ENCODE peak calls at places on chromosomes 4 and X, in eight cellular contexts. N is neural progenitor cell, C is K562, D is HCT116, O is MM.1S, I is GM23248, V is HepG2, L is endothelial cell of umbilical vein. S is an unnamed sample.

GRCh38 chrX:149312936-149313432 is 192.1 kb downstream of the IDS start:
- DNase-seq in N (no peak), C (no peak), V (no peak), D (no peak), L (no peak), O (no peak), I (peak), S (no peak)

GRCh38 chr4:76420901-76421581 is at the start of gene CCDC158:
- DNase-seq in V (no peak), O (no peak), N (no peak), D (no peak), I (peak), L (no peak), C (no peak), S (peak)

GRCh38 chrX:113935516-113935915 is 648.4 kb upstream of the HTR2C start:
- DNase-seq in O (no peak), D (no peak), V (no peak), N (no peak), L (no peak), I (no peak), C (no peak), S (no peak)

GRCh38 chr4:24888945-24889344 is 23.9 kb downstream of the CCDC149 start:
- DNase-seq in D (no peak), C (no peak), O (no peak), N (no peak), I (no peak), V (no peak), L (no peak), S (no peak)

GRCh38 chrX:1323315-1323714 is 13.3 kb upstream of the IL3RA start:
- DNase-seq in I (peak), L (peak), D (peak), V (peak), N (peak), O (peak), C (peak), S (no peak)

GRCh38 chr4:4762300-4762699 is 97.2 kb upstream of the MSX1 start:
- DNase-seq in O (no peak), V (no peak), C (no peak), L (no peak), N (no peak), I (no peak), D (no peak), S (no peak)

GRCh38 chr4:47642985-47643745 is 158.1 kb downstream of the ATP10D start:
- DNase-seq in I (no peak), L (no peak), N (peak), D (no peak), O (no peak), C (no peak), V (no peak), S (peak)

GRCh38 chr4:179536694-179537093 is 2094.5 kb upstream of the AGA start:
- DNase-seq in N (no peak), D (no peak), O (no peak), I (no peak), C (no peak), L (no peak), V (no peak), S (no peak)

GRCh38 chr4:101229116-101229515 is 118.2 kb downstream of the PPP3CA start:
- DNase-seq in L (no peak), O (no peak), C (no peak), N (no peak), D (no peak), V (no peak), I (peak), S (peak)

GRCh38 chr4:116925900-116926457 is 159.4 kb downstream of the TRAM1L1 start:
- DNase-seq in L (no peak), N (peak), I (no peak), C (no peak), V (no peak), D (no peak), O (no peak), S (no peak)

GRCh38 chrX:119075271-119075670 is 2.5 kb downstream of the CT47C1 start:
- DNase-seq in V (no peak), O (no peak), L (no peak), I (no peak), C (no peak), N (no peak), D (no peak), S (no peak)

GRCh38 chr4:154908168-154908567 is 127.1 kb downstream of the RBM46 start:
- DNase-seq in O (no peak), N (no peak), L (no peak), D (no peak), V (no peak), I (peak), C (no peak), S (peak)

GRCh38 chr4:10109995-10110670 is 6.5 kb downstream of the WDR1 start:
- DNase-seq in C (no peak), L (no peak), O (no peak), I (no peak), D (no peak), N (no peak), V (no peak), S (no peak)

GRCh38 chr4:65416875-65417274 is 253.4 kb downstream of the EPHA5 start:
- DNase-seq in V (no peak), O (no peak), D (no peak), L (peak), I (no peak), C (no peak), N (peak), S (no peak)

GRCh38 chrX:66030505-66031317 is 9.2 kb downstream of the VSIG4 start:
- DNase-seq in V (peak), L (peak), I (peak), N (peak), O (no peak), D (peak), C (peak), S (no peak)

GRCh38 chr4:56372774-56373173 is 14.5 kb downstream of the AASDH start:
- DNase-seq in I (peak), C (no peak), L (no peak), O (no peak), N (no peak), D (no peak), V (no peak), S (no peak)

GRCh38 chrX:24405959-24406358 is 45.5 kb downstream of the SUPT20HL1 start:
- DNase-seq in V (no peak), C (no peak), I (no peak), O (no peak), L (no peak), N (no peak), D (no peak), S (no peak)

GRCh38 chr4:181877329-181877848 is 365.8 kb upstream of the TENM3 start:
- DNase-seq in I (no peak), D (no peak), V (no peak), L (no peak), O (no peak), C (no peak), N (no peak), S (peak)

GRCh38 chrX:54208531-54208930 is 25.5 kb upstream of the FAM120C start:
- DNase-seq in D (no peak), O (no peak), N (no peak), C (no peak), L (no peak), I (peak), V (no peak), S (peak)

GRCh38 chr4:112348488-112349158 is 51.5 kb downstream of the ALPK1 start:
- DNase-seq in L (peak), V (peak), C (peak), O (no peak), I (peak), N (peak), D (peak), S (peak)

GRCh38 chrX:33336783-33337182 is 125.4 kb upstream of the DMD start:
- DNase-seq in V (peak), N (peak), D (no peak), I (peak), L (peak), C (no peak), O (no peak), S (no peak)

GRCh38 chr4:53653484-53654053 is 62.3 kb upstream of the LNX1 start:
- DNase-seq in O (no peak), L (peak), N (peak), C (no peak), D (no peak), I (peak), V (no peak), S (peak)

GRCh38 chr4:106717094-106717493 is 319.0 kb downstream of the DKK2 start:
- DNase-seq in V (no peak), N (no peak), L (no peak), D (no peak), I (peak), C (no peak), O (no peak), S (no peak)

GRCh38 chrX:107448625-107449468 is 605 bp upstream of the FRMPD3 start:
- DNase-seq in C (no peak), I (peak), L (no peak), O (peak), N (peak), V (no peak), D (no peak), S (no peak)

GRCh38 chr4:125432078-125432477 is 117.3 kb downstream of the FAT4 start:
- DNase-seq in D (peak), I (peak), C (no peak), L (no peak), O (no peak), N (peak), V (peak), S (peak)

GRCh38 chr4:4990857-4991540 is 28.3 kb downstream of the CYTL1 start:
- DNase-seq in C (peak), N (no peak), I (peak), L (no peak), O (no peak), V (no peak), D (peak), S (peak)

DNA sequence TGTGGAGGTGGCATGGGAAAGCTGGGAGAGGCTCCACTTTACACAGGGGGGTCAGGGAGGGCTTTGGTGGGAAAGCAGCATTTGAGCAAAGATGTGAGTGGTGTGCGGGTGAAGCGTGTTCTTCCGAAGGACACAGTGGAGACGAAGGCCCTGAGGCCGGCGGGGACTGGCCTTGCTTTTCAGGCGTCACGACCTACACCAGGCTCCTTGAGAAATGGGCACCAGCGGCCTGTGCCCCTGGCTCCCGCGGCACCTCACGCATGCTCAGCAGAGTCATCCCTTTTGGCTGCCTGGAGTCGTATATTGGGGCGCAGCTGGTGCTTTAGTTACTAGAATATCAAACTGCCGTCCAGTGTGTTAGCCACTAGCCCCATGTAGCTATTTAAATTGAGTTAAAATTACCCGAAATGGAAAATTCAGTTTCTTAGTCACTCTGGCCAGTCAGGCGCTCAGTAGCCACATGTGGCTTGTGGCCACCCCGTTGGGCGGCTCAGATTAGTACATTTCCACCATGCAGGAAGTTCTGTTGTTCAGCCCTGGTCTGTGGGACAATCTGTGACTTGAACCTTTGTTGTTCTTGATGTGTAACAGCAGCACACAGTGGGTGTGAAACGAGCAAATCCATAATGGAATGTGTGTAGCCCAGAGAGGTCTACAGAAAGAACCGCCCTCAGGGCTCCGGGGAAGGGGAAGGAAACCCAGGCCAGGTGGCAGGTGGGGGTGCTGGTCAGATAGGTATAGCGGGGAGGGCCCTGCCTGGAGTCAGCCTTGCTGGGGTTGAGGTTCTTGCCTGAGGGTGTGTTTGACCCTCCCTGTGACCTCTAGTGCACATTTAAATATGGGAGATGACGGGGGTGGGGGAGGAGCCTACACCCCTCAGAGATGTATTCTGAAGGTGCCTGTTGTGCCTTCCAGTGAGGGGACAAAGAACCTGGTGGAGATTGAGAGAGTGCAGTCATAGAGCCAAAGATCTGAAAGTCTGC is 30.4 kb downstream of the TBC1D14 start:
- DNase-seq in D (no peak), O (no peak), C (peak), I (no peak), N (peak), L (no peak), V (no peak), S (no peak)
- H2AFZ ChIP-seq in D (no peak), O (no peak), C (no peak), I (no peak), N (no peak), L (no peak), V (no peak), S (no peak)

GRCh38 chr4:173518419-173519102 is 11.5 kb downstream of the HAND2 start:
- DNase-seq in C (no peak), I (no peak), D (no peak), O (no peak), L (no peak), N (peak), V (no peak), S (no peak)
- TF ChIP-seq EZH2 in C (no peak), I (no peak), D (no peak), O (no peak), L (peak), N (peak), V (no peak), S (no peak)

DNA sequence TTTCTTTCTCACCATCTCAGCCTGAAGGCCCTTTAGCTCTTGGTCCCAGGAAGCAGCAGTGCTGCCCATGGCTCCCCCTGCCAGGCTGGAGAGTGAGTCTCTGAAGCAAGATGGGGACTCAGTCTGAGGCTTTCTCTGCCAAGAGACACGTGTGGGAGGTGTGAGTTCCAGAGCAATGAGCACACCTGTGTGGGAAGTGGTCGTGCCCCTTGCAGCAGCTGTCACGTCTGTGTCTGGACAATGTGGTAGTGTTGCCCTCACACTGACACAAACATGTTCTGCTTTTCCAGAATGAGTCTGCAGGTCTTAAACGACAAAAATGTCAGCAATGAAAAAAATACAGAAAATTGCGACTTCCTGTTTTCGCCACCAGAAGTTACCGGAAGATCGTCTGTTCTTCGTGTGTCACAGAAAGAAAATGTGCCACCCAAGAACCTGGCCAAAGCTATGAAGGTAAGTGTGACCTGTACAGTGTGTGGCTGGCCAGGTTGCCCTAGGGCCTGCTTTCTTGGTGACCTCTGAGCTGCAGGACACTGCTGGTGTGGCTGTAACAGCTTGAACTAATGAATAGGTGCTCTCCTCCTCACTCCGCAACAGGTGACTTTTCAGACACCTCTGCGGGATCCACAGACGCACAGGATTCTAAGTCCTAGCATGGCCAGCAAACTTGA is 1.9 kb downstream of the TACC3 start:
- DNase-seq in C (no peak), D (no peak), N (no peak), I (no peak), L (no peak), O (no peak), V (no peak), S (peak)
- H3K4me3 ChIP-seq in C (peak), D (peak), N (peak), I (no peak), L (peak), O (peak), V (peak), S (no peak)

DNA sequence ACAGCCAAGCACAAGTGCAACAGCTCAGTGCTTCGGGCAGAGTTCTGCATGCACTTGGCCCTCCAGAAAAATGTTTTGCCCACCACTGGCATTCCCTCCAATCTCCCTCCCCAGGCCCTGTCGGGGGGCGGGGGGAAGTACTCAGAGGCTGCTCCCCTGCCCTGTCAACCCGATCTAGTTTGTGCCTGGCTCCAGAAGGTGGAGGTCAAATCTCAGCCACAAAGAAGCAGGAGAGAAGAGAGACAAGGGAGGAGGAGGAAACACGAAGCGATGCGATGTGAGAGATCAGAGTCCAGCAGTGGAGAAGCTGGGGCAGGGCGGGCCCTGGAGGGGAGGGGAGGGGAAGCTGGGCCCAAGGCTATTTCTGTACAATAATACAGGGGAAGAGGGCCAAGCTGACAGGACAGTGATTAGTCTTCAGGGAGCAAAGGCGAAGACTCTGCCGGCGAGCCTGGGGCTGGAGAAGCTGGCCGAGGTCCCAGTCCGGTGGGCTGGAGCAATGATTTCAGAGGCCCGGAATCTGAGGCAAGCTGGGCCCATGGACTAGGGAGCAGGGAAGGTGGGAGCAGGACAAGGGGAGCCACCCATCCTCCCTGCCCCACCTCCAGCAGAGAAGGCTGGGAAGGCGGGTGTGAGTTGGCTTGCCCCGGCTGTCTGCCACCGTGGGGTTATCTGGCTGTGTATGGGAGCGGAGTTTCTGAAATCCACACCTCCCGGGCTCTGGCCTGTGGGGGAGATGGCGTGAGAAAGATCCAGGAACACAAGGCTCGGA is 167.1 kb downstream of the EFNB1 start:
- DNase-seq in N (no peak), O (no peak), L (peak), V (peak), D (no peak), I (no peak), C (no peak), S (peak)
- H2AFZ ChIP-seq in N (no peak), O (no peak), L (peak), V (no peak), D (no peak), I (no peak), C (no peak), S (no peak)

GRCh38 chr4:153156263-153156662 is 48.0 kb upstream of the TRIM2 start:
- DNase-seq in O (no peak), I (peak), L (no peak), N (peak), C (peak), V (no peak), D (no peak), S (peak)

GRCh38 chr4:153154010-153154975 is 50.0 kb upstream of the TRIM2 start:
- DNase-seq in D (no peak), I (peak), V (no peak), L (peak), C (no peak), O (no peak), N (no peak), S (peak)

GRCh38 chr4:153151535-153152452 is 52.4 kb upstream of the TRIM2 start:
- DNase-seq in O (no peak), V (no peak), C (peak), L (peak), I (peak), D (no peak), N (peak), S (peak)

GRCh38 chr4:153152453-153153338 is 51.5 kb upstream of the TRIM2 start:
- DNase-seq in C (no peak), N (peak), L (peak), I (peak), O (peak), D (no peak), V (no peak), S (peak)

DNA sequence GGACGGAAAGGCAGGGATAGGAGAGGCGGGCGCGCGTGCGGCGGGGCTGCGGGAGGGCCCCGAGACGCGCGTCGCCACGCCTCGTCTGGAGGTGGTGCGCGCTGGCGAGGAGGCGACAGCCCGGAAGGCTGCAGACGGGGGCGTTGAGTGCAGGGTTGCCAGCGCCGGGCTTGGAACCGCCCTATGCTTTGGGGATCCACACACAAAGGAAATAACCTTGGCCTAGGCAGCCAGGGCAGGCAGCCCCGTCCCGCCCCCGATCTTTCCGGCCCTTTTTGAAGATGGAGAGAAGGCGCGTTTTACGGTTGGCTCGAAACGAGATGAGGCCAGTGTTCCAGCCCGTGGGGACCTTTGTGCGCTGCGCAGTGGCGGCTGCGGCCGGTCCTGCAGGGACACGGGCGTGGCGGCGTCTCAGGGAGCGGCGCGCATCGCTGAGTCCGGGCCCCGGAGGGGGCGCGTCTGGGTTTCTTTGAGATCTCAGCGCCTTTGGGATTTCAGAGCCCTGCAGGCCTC is 50.8 kb upstream of the TRIM2 start:
- DNase-seq in C (no peak), O (peak), L (peak), D (no peak), V (no peak), I (peak), N (peak), S (peak)
- TF ChIP-seq EZH2 in C (no peak), O (no peak), L (no peak), D (no peak), V (no peak), I (no peak), N (peak), S (no peak)

GRCh38 chr4:2847297-2847871 is 3.7 kb downstream of the ADD1 start:
- DNase-seq in I (no peak), N (no peak), O (no peak), V (no peak), D (no peak), C (no peak), L (no peak), S (no peak)
- H3K4me3 ChIP-seq in I (no peak), N (no peak), O (no peak), V (no peak), D (no peak), C (no peak), L (no peak), S (no peak)

GRCh38 chr4:39365931-39366771 is at the start of gene RFC1:
- DNase-seq in V (peak), I (peak), D (peak), N (peak), L (peak), C (peak), O (peak), S (peak)

GRCh38 chr4:39369301-39369700 is 3.1 kb upstream of the RFC1 start:
- DNase-seq in I (no peak), D (no peak), N (no peak), O (no peak), L (no peak), V (no peak), C (no peak), S (no peak)

GRCh38 chr4:39363773-39364393 is 2.3 kb downstream of the RFC1 start:
- DNase-seq in I (no peak), O (peak), V (no peak), C (no peak), D (no peak), N (no peak), L (no peak), S (no peak)

GRCh38 chr4:39365360-39365759 is 802 bp downstream of the RFC1 start:
- DNase-seq in L (no peak), N (no peak), C (no peak), D (no peak), I (no peak), O (no peak), V (no peak), S (no peak)

GRCh38 chr4:39367166-39367565 is 1.0 kb upstream of the RFC1 start:
- DNase-seq in C (no peak), I (no peak), L (no peak), V (peak), N (no peak), O (no peak), D (no peak), S (no peak)
- H2AFZ ChIP-seq in C (no peak), I (peak), L (no peak), V (peak), N (no peak), O (no peak), D (no peak), S (no peak)

GRCh38 chr4:84492737-84493091 is 6.4 kb downstream of the NKX6-1 start:
- DNase-seq in O (no peak), D (no peak), V (no peak), C (no peak), N (peak), L (no peak), I (no peak), S (no peak)
- TF ChIP-seq EZH2 in O (no peak), D (no peak), V (no peak), C (no peak), N (no peak), L (no peak), I (peak), S (no peak)

S was measured in fibroblast of lung.